ENCODE peak calls at places on chromosomes 4 and X, in eight cellular contexts. K, Q, U, A, M, Y, R and H are unnamed samples. For H3K4me1, the result is how much of the 10 kb centered on the place peaks cover.

GRCh38 chr4:150682126-150682525 is 100.2 kb downstream of the MAB21L2 start:
- DNase-seq in K (no peak), Q (no peak), U (no peak), A (no peak), M (no peak), Y (no peak), R (no peak), H (no peak)

GRCh38 chr4:55138367-55138766 is 13.0 kb upstream of the KDR start:
- DNase-seq in K (no peak), Q (no peak), U (no peak), A (no peak), M (no peak), Y (no peak), R (no peak), H (no peak)

GRCh38 chr4:99642725-99643489 is 14.7 kb downstream of the C4orf54 start:
- DNase-seq in K (peak), Q (no peak), U (no peak), A (no peak), M (no peak), Y (no peak), R (no peak), H (no peak)

GRCh38 chr4:5912614-5913019 is 19.7 kb upstream of the CRMP1 start:
- DNase-seq in K (no peak), Q (no peak), U (peak), A (no peak), M (no peak), Y (no peak), R (no peak), H (no peak)

GRCh38 chr4:159484861-159485260 is 382.0 kb downstream of the RAPGEF2 start:
- DNase-seq in K (peak), Q (no peak), U (no peak), A (no peak), M (no peak), Y (no peak), R (no peak), H (no peak)

GRCh38 chr4:13872145-13872544 is 244.6 kb upstream of the BOD1L1 start:
- DNase-seq in K (no peak), Q (no peak), U (no peak), A (no peak), M (no peak), Y (no peak), R (peak), H (no peak)

GRCh38 chr4:159027535-159027934 is 75.3 kb upstream of the RAPGEF2 start:
- DNase-seq in K (no peak), Q (no peak), U (no peak), A (no peak), M (peak), Y (no peak), R (peak), H (no peak)

GRCh38 chrX:8914636-8915035 is 113.5 kb upstream of the FAM9A start:
- DNase-seq in K (no peak), Q (no peak), U (no peak), A (no peak), M (no peak), Y (no peak), R (no peak), H (no peak)

GRCh38 chr4:116343809-116344208 is 741.6 kb downstream of the TRAM1L1 start:
- DNase-seq in K (peak), Q (no peak), U (no peak), A (no peak), M (no peak), Y (no peak), R (no peak), H (no peak)

GRCh38 chrX:119755981-119756533 is 2.3 kb upstream of the SOWAHD start:
- DNase-seq in K (no peak), Q (peak), U (no peak), A (no peak), M (peak), Y (peak), R (peak), H (peak)

GRCh38 chrX:6812087-6812486 is 277.2 kb upstream of the VCX3A start:
- DNase-seq in K (no peak), Q (no peak), U (no peak), A (no peak), M (no peak), Y (no peak), R (no peak), H (no peak)

GRCh38 chrX:31969714-31970113 is 897.9 kb upstream of the FTHL17 start:
- DNase-seq in K (no peak), Q (no peak), U (no peak), A (no peak), M (no peak), Y (no peak), R (no peak), H (no peak)

GRCh38 chr4:150493846-150494245 is 88.1 kb upstream of the MAB21L2 start:
- DNase-seq in K (no peak), Q (no peak), U (no peak), A (no peak), M (no peak), Y (no peak), R (no peak), H (no peak)

GRCh38 chr4:13670456-13671150 is 43.1 kb upstream of the BOD1L1 start:
- DNase-seq in K (no peak), Q (no peak), U (no peak), A (no peak), M (no peak), Y (no peak), R (no peak), H (no peak)

GRCh38 chrX:94576367-94577004 is 902.5 kb downstream of the FAM133A start:
- DNase-seq in K (no peak), Q (no peak), U (peak), A (no peak), M (no peak), Y (no peak), R (no peak), H (no peak)

GRCh38 chr4:2483237-2483636 is 14.3 kb downstream of the RNF4 start:
- DNase-seq in K (no peak), Q (no peak), U (no peak), A (no peak), M (no peak), Y (no peak), R (no peak), H (no peak)

GRCh38 chr4:2482192-2482591 is 13.3 kb downstream of the RNF4 start:
- DNase-seq in K (no peak), Q (no peak), U (no peak), A (no peak), M (no peak), Y (no peak), R (no peak), H (no peak)

GRCh38 chr4:2478220-2478619 is 9.3 kb downstream of the RNF4 start:
- DNase-seq in K (no peak), Q (no peak), U (no peak), A (no peak), M (no peak), Y (no peak), R (no peak), H (no peak)

GRCh38 chr4:2482693-2483092 is 13.8 kb downstream of the RNF4 start:
- DNase-seq in K (no peak), Q (no peak), U (no peak), A (no peak), M (no peak), Y (peak), R (peak), H (peak)

DNA sequence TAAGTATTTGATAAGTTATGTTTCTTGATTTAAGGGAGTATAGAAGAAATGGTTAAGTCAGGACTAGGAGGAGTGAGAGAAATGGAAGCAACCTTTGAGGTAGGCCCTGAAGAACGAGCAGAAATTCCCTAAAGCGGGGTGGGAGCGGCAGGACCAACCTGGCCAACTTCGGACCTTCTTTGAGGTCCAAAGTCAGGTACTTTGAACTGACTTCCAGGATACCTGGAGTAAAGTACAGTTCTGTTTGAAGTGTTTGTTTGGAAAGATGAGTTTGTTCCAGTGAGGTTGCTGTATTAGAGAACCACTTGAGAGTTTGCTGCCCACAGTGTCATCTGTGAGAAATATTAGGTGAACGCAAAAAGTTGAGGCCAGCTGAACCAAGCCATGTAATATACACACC is 11.7 kb downstream of the RNF4 start:
- DNase-seq in K (no peak), Q (no peak), U (no peak), A (no peak), M (no peak), Y (no peak), R (no peak), H (no peak)
- H3K4me1 ChIP-seq in K (under half), Q (half or more), U (under half), A (under half), M (under half), Y (half or more), R (under half), H (half or more)

DNA sequence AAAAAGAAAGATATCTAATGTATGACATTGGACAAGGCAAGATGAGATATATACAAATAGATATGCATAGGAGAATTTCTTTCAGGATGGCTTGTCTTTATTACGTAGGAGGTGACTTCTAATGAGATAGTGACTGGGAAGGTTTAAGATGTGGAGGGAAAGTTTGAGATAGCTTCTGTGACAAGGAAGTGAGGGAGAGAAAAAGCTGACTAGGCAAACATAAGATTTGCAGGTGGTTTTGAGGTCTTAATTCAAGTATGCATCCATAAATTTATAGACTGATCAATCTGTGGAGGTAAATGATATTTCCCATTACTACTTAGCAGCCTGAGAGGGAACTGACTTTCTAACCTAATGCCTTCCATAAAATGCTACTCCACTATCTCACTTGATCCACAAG is 29.0 kb upstream of the MAGEB18 start:
- DNase-seq in K (no peak), Q (no peak), U (no peak), A (no peak), M (no peak), Y (no peak), R (no peak), H (no peak)
- H3K4me3 ChIP-seq in K (no peak), Q (no peak), U (no peak), A (no peak), M (no peak), Y (no peak), R (no peak), H (no peak)

GRCh38 chr4:67520141-67520540 is 25.2 kb downstream of the CENPC start:
- DNase-seq in K (peak), Q (no peak), U (no peak), A (no peak), M (no peak), Y (no peak), R (no peak), H (no peak)
- H3K4me1 ChIP-seq in K (under half), Q (under half), U (under half), A (under half), M (under half), Y (under half), R (under half), H (under half)

DNA sequence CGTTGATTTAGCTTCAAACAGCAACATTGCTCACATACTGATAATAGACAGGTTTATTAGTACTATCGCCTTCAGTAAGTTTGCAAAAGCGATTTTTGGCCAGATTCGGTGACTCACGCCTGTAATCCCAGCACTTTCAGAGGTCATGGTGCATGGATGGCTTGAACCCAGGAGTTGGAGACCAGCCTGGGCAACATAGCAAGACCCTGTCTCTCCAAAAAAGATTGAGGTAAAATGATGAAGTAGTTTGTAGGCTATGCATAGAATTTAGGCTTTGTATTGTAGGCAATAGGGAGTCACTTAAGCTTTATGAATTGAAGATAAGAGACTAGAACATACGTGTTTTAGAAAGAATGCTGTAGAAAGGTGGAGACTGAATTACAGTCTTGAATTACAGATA is 1.1 kb upstream of the GNPDA2 start:
- DNase-seq in K (no peak), Q (no peak), U (no peak), A (no peak), M (no peak), Y (no peak), R (no peak), H (no peak)
- H3K4me3 ChIP-seq in K (no peak), Q (no peak), U (no peak), A (no peak), M (no peak), Y (no peak), R (no peak), H (peak)

GRCh38 chr4:22471419-22471818 is 44.4 kb downstream of the ADGRA3 start:
- DNase-seq in K (no peak), Q (no peak), U (no peak), A (no peak), M (no peak), Y (no peak), R (no peak), H (no peak)
- H3K4me1 ChIP-seq in K (under half), Q (under half), U (under half), A (under half), M (under half), Y (half or more), R (under half), H (under half)